ENCODE peak calls at places on chromosome 4, in five cellular contexts. V, D, U, Y and L are unnamed samples.
A peak's percentile ranks its signal among the peaks of the same experiment; 100 is the strongest.

GRCh38 chr4:182174979-182175378 is 68.2 kb upstream of the TENM3 start:
- DNase-seq in V (no peak), D (no peak), U (no peak), Y (no peak), L (no peak)

GRCh38 chr4:7298601-7299000 is 106.3 kb downstream of the SORCS2 start:
- DNase-seq in V (no peak), D (no peak), U (no peak), Y (no peak), L (no peak)

GRCh38 chr4:52588771-52589591 is 70.1 kb downstream of the USP46 start:
- DNase-seq in V (no peak), D (no peak), U (no peak), Y (no peak), L (no peak)

GRCh38 chr4:124526321-124526720 is 186.2 kb downstream of the ANKRD50 start:
- DNase-seq in V (no peak), D (no peak), U (no peak), Y (no peak), L (no peak)

GRCh38 chr4:152258804-152259708 is 276.8 kb downstream of the FBXW7 start:
- DNase-seq in V (no peak), D (no peak), U (no peak), Y (no peak), L (no peak)

GRCh38 chr4:85039526-85039925 is 73.0 kb upstream of the WDFY3 start:
- DNase-seq in V (no peak), D (no peak), U (no peak), Y (no peak), L (no peak)

GRCh38 chr4:95091272-95091671 is 333.5 kb downstream of the BMPR1B start:
- DNase-seq in V (no peak), D (no peak), U (no peak), Y (no peak), L (no peak)

GRCh38 chr4:133154725-133155124 is 5.6 kb downstream of the PCDH10 start:
- DNase-seq in V (no peak), D (no peak), U (no peak), Y (no peak), L (no peak)

GRCh38 chr4:184991860-184992259 is 26.4 kb upstream of the HELT start:
- DNase-seq in V (no peak), D (no peak), U (no peak), Y (no peak), L (no peak)

GRCh38 chr4:100362363-100362762 is 155.5 kb downstream of the EMCN start:
- DNase-seq in V (no peak), D (no peak), U (no peak), Y (no peak), L (no peak)

GRCh38 chr4:78667764-78668163 is 108.4 kb upstream of the BMP2K start:
- DNase-seq in V (no peak), D (no peak), U (no peak), Y (no peak), L (no peak)

GRCh38 chr4:1579834-1580686 is 104.1 kb downstream of the FAM53A start:
- DNase-seq in V (peak; percentile 99), D (peak; percentile 96), U (peak; percentile 94), Y (peak; percentile 89), L (peak; percentile 97)

GRCh38 chr4:7194251-7195137 is 2.2 kb downstream of the SORCS2 start:
- DNase-seq in V (no peak), D (peak; percentile 61), U (peak; percentile 50), Y (no peak), L (peak; percentile 77)

GRCh38 chr4:73776363-73776762 is 36.0 kb downstream of the CXCL8 start:
- DNase-seq in V (no peak), D (no peak), U (no peak), Y (no peak), L (peak; percentile 49)

GRCh38 chr4:31236635-31237173 is 516.5 kb downstream of the PCDH7 start:
- DNase-seq in V (no peak), D (no peak), U (no peak), Y (no peak), L (no peak)

GRCh38 chr4:7120341-7120740 is 52.5 kb upstream of the GRPEL1 start:
- DNase-seq in V (no peak), D (no peak), U (no peak), Y (no peak), L (no peak)

GRCh38 chr4:28225689-28226353 is 1365.2 kb downstream of the STIM2 start:
- DNase-seq in V (no peak), D (no peak), U (no peak), Y (no peak), L (no peak)

GRCh38 chr4:104901438-104901837 is 245.2 kb upstream of the TET2 start:
- DNase-seq in V (no peak), D (no peak), U (no peak), Y (no peak), L (no peak)

GRCh38 chr4:172489896-172490295 is 676.7 kb downstream of the GALNTL6 start:
- DNase-seq in V (no peak), D (no peak), U (no peak), Y (no peak), L (no peak)

GRCh38 chr4:94412019-94413017 is 39.4 kb upstream of the PDLIM5 start:
- DNase-seq in V (no peak), D (no peak), U (no peak), Y (no peak), L (no peak)

GRCh38 chr4:184330008-184330400 is 112.3 kb upstream of the ENPP6 start:
- DNase-seq in V (no peak), D (no peak), U (peak; percentile 64), Y (no peak), L (peak; percentile 79)